ENCODE peak calls at places on chromosome 17, in four cellular contexts. Z is GF-D8, N is KBM-7, L is mesenchymal stem cell. A is an unnamed sample.

GRCh38 chr17:62321451-62321850 is 58.9 kb upstream of the EFCAB3 start:
- DNase-seq in Z (no peak), N (no peak), L (peak; percentile 43), A (no peak)

GRCh38 chr17:52178013-52178412 is 19.5 kb upstream of the CA10 start:
- DNase-seq in N (no peak), L (no peak), Z (no peak), A (peak; percentile 53)

GRCh38 chr17:70434536-70435490 is 265.5 kb downstream of the KCNJ2 start:
- DNase-seq in L (no peak), N (no peak), Z (no peak), A (no peak)

GRCh38 chr17:28941251-28941650 is 10.1 kb downstream of the PHF12 start:
- DNase-seq in L (no peak), N (no peak), Z (no peak), A (no peak)

GRCh38 chr17:6092182-6092922 is 22.2 kb downstream of the WSCD1 start:
- DNase-seq in N (no peak), L (no peak), Z (no peak), A (no peak)

GRCh38 chr17:5031365-5032082 is 3.7 kb downstream of the SLC52A1 start:
- DNase-seq in L (peak; percentile 84), N (peak; percentile 74), Z (peak; percentile 57), A (peak; percentile 85)

GRCh38 chr17:72024457-72024856 is 96.4 kb upstream of the SOX9 start:
- DNase-seq in L (no peak), Z (no peak), N (no peak), A (no peak)

GRCh38 chr17:80198144-80198661 is 21.9 kb downstream of the SGSH start:
- DNase-seq in Z (no peak), L (no peak), N (no peak), A (no peak)

GRCh38 chr17:58432806-58433573 is 15.7 kb upstream of the RNF43 start:
- DNase-seq in Z (no peak), L (no peak), N (no peak), A (no peak)

GRCh38 chr17:57785032-57785431 is 39.9 kb upstream of the CCDC182 start:
- DNase-seq in N (no peak), Z (no peak), L (peak; percentile 17), A (no peak)

GRCh38 chr17:36934759-36935630 is 2.3 kb upstream of the LHX1 start:
- DNase-seq in Z (no peak), L (no peak), N (peak; percentile 43), A (no peak)

GRCh38 chr17:48392836-48393235 is 37.2 kb downstream of the SKAP1 start:
- DNase-seq in N (no peak), L (peak; percentile 57), Z (no peak), A (no peak)

A was measured in MV-4-11.